ENCODE peak calls at places on chromosome 10, in six cellular contexts. B is ACHN, Y is dermis microvascular lymphatic vessel endothelial cell, N is HuH-7, H is AG04450, L is head of caudate nucleus. J is an unnamed sample.

GRCh38 chr10:103535595-103535994 is 42.1 kb downstream of the NEURL1 start:
- DNase-seq in B (no peak), Y (no peak), N (no peak), H (no peak), L (no peak), J (no peak)

GRCh38 chr10:73054286-73054685 is 42.4 kb downstream of the P4HA1 start:
- DNase-seq in B (no peak), Y (no peak), N (no peak), H (no peak), L (no peak), J (no peak)

GRCh38 chr10:60664859-60665258 is 113.4 kb upstream of the CDK1 start:
- DNase-seq in B (no peak), Y (no peak), N (no peak), H (no peak), L (no peak), J (no peak)

GRCh38 chr10:125132331-125132730 is 28.0 kb downstream of the CTBP2 start:
- DNase-seq in B (no peak), Y (no peak), N (no peak), H (no peak), L (no peak), J (no peak)

GRCh38 chr10:18261660-18262292 is 121.6 kb downstream of the CACNB2 start:
- DNase-seq in B (no peak), Y (no peak), N (peak), H (no peak), L (no peak), J (no peak)

GRCh38 chr10:110641256-110641655 is 2.9 kb upstream of the RBM20 start:
- DNase-seq in B (peak), Y (no peak), N (no peak), H (no peak), L (no peak), J (no peak)

GRCh38 chr10:112950714-112951348 is 784 bp downstream of the TCF7L2 start:
- DNase-seq in B (peak), Y (no peak), N (no peak), H (no peak), L (no peak), J (no peak)

GRCh38 chr10:34547283-34547682 is 267.8 kb downstream of the PARD3 start:
- DNase-seq in B (no peak), Y (no peak), N (no peak), H (no peak), L (no peak), J (no peak)

GRCh38 chr10:86711237-86711956 is 43.1 kb downstream of the LDB3 start:
- DNase-seq in B (peak), Y (no peak), N (peak), H (peak), L (peak), J (peak)

GRCh38 chr10:78859769-78860168 is 209.0 kb upstream of the ZMIZ1 start:
- DNase-seq in B (no peak), Y (no peak), N (no peak), H (no peak), L (no peak), J (no peak)

GRCh38 chr10:49298990-49299815 is at the start of gene C10orf71:
- DNase-seq in B (no peak), Y (no peak), N (no peak), H (no peak), L (no peak), J (no peak)

GRCh38 chr10:86953747-86954680 is 3.4 kb downstream of the MMRN2 start:
- DNase-seq in B (no peak), Y (peak), N (no peak), H (no peak), L (no peak), J (no peak)

GRCh38 chr10:31586708-31587107 is 267.7 kb downstream of the ZEB1 start:
- DNase-seq in B (no peak), Y (no peak), N (no peak), H (no peak), L (peak), J (no peak)

GRCh38 chr10:88979153-88979562 is 11.4 kb upstream of the FAS start:
- DNase-seq in B (peak), Y (no peak), N (no peak), H (no peak), L (no peak), J (peak)

GRCh38 chr10:119483001-119483400 is 59.5 kb downstream of the RGS10 start:
- DNase-seq in B (no peak), Y (no peak), N (no peak), H (no peak), L (no peak), J (no peak)

GRCh38 chr10:75556320-75556719 is 124.9 kb downstream of the LRMDA start:
- DNase-seq in B (no peak), Y (no peak), N (no peak), H (no peak), L (no peak), J (no peak)

GRCh38 chr10:16941865-16942264 is 124.6 kb upstream of the RSU1 start:
- DNase-seq in B (no peak), Y (no peak), N (no peak), H (no peak), L (no peak), J (no peak)

GRCh38 chr10:132384618-132385510 is 12.1 kb upstream of the PWWP2B start:
- DNase-seq in B (no peak), Y (no peak), N (no peak), H (no peak), L (no peak), J (peak)

GRCh38 chr10:98858525-98858924 is 377.1 kb downstream of the HPSE2 start:
- DNase-seq in B (peak), Y (no peak), N (no peak), H (no peak), L (no peak), J (no peak)

GRCh38 chr10:7826971-7827370 is 8.7 kb downstream of the TAF3 start:
- DNase-seq in B (peak), Y (no peak), N (peak), H (no peak), L (no peak), J (no peak)

GRCh38 chr10:33126742-33127141 is 168.7 kb upstream of the ITGB1 start:
- DNase-seq in B (no peak), Y (no peak), N (no peak), H (no peak), L (no peak), J (no peak)

GRCh38 chr10:14692344-14693199 is 82.1 kb downstream of the FAM107B start:
- DNase-seq in B (no peak), Y (no peak), N (no peak), H (no peak), L (no peak), J (no peak)

GRCh38 chr10:119006451-119007210 is 22.9 kb upstream of the NANOS1 start:
- DNase-seq in B (peak), Y (no peak), N (no peak), H (peak), L (no peak), J (no peak)